ENCODE peak calls at places on chromosomes 13 and 19, in seven cellular contexts. H, S, Y, T, J, Z and W are unnamed samples. For H3K4me1, the result is how much of the 10 kb centered on the place peaks cover.

GRCh38 chr19:15519433-15519976 is 11.2 kb downstream of the CYP4F22 start:
- DNase-seq in S (no peak), J (no peak), Y (no peak), Z (no peak), H (no peak), T (no peak), W (no peak)

GRCh38 chr13:51614350-51614786 is 30.1 kb downstream of the WDFY2 start:
- DNase-seq in H (no peak), Y (no peak), J (peak), S (peak), Z (no peak), T (no peak), W (peak)

GRCh38 chr19:31378404-31378803 is 29.2 kb upstream of the TSHZ3 start:
- DNase-seq in S (no peak), Z (no peak), J (no peak), Y (peak), T (no peak), H (peak), W (peak)

GRCh38 chr13:26484196-26484595 is 73.3 kb upstream of the WASF3 start:
- DNase-seq in S (no peak), Y (no peak), H (no peak), J (no peak), T (no peak), Z (no peak), W (no peak)

GRCh38 chr13:48110132-48110868 is 15.4 kb upstream of the MED4 start:
- DNase-seq in Y (peak), J (no peak), S (no peak), T (no peak), H (no peak), Z (no peak), W (no peak)

GRCh38 chr19:883661-884211 is 9.3 kb downstream of the MED16 start:
- DNase-seq in Z (peak), S (no peak), Y (peak), J (no peak), T (no peak), H (no peak), W (no peak)

GRCh38 chr19:50602089-50602422 is 33.8 kb upstream of the LRRC4B start:
- DNase-seq in Z (no peak), J (no peak), S (no peak), H (no peak), Y (no peak), T (no peak), W (no peak)

GRCh38 chr13:48790199-48790598 is 136.5 kb downstream of the CYSLTR2 start:
- DNase-seq in H (no peak), T (no peak), Z (no peak), Y (no peak), S (no peak), J (no peak), W (no peak)

GRCh38 chr19:14070268-14071050 is 2.1 kb upstream of the MISP3 start:
- DNase-seq in T (no peak), Y (no peak), S (no peak), Z (no peak), J (no peak), H (peak), W (no peak)

GRCh38 chr19:54178581-54179261 is 5.8 kb upstream of the TMC4 start:
- DNase-seq in S (no peak), H (no peak), Y (no peak), T (no peak), Z (no peak), J (no peak), W (peak)

GRCh38 chr19:38524369-38524768 is 90.9 kb downstream of the RYR1 start:
- DNase-seq in T (no peak), H (no peak), J (no peak), Z (no peak), S (no peak), Y (no peak), W (no peak)

GRCh38 chr13:113857531-113858195 is 6.2 kb downstream of the GAS6 start:
- DNase-seq in S (no peak), H (no peak), T (no peak), J (no peak), Y (no peak), Z (no peak), W (no peak)

GRCh38 chr19:36973844-36974195 is 57.7 kb downstream of the ZNF568 start:
- DNase-seq in Y (no peak), H (no peak), Z (no peak), J (no peak), S (no peak), T (no peak), W (no peak)

GRCh38 chr13:23883255-23883654 is 5.9 kb downstream of the MIPEP start:
- DNase-seq in T (no peak), Y (no peak), H (no peak), S (no peak), J (no peak), Z (no peak), W (no peak)

GRCh38 chr13:44068737-44069136 is 189.0 kb downstream of the LACC1 start:
- DNase-seq in Z (no peak), Y (peak), S (no peak), H (no peak), T (no peak), J (peak), W (no peak)

GRCh38 chr13:34507630-34508029 is 434.4 kb upstream of the NBEA start:
- DNase-seq in Z (no peak), Y (no peak), J (no peak), S (no peak), H (no peak), T (no peak), W (no peak)

GRCh38 chr19:17718467-17718987 is 753 bp upstream of the MAP1S start:
- DNase-seq in J (no peak), Z (no peak), Y (no peak), H (no peak), T (no peak), S (no peak), W (no peak)

GRCh38 chr13:86765462-86765861 is 905.7 kb upstream of the SLITRK5 start:
- DNase-seq in Y (no peak), H (no peak), J (no peak), T (no peak), S (no peak), Z (no peak), W (no peak)

GRCh38 chr19:30873003-30873402 is 476.2 kb downstream of the TSHZ3 start:
- DNase-seq in J (no peak), H (no peak), Z (no peak), S (no peak), Y (no peak), T (no peak), W (no peak)

GRCh38 chr13:114121496-114122466 is 10.6 kb downstream of the RASA3 start:
- DNase-seq in J (no peak), S (no peak), H (no peak), T (no peak), Y (no peak), Z (no peak), W (no peak)

GRCh38 chr13:47628666-47629065 is 372.4 kb downstream of the SUCLA2 start:
- DNase-seq in Z (no peak), J (no peak), S (no peak), T (no peak), Y (peak), H (no peak), W (no peak)

GRCh38 chr13:48783181-48783630 is 129.5 kb downstream of the CYSLTR2 start:
- DNase-seq in H (peak), T (peak), Y (peak), S (peak), J (peak), Z (peak), W (peak)

GRCh38 chr13:114099918-114100445 is 32.4 kb downstream of the RASA3 start:
- DNase-seq in T (peak), S (no peak), Z (no peak), J (peak), Y (no peak), H (no peak), W (no peak)

GRCh38 chr13:107413005-107413404 is 802.3 kb downstream of the LIG4 start:
- DNase-seq in Z (no peak), Y (no peak), J (no peak), S (no peak), H (no peak), T (no peak), W (no peak)

GRCh38 chr13:85709072-85709471 is 90.1 kb downstream of the SLITRK6 start:
- DNase-seq in S (no peak), H (no peak), Z (no peak), T (no peak), J (no peak), Y (no peak), W (no peak)

GRCh38 chr13:37490176-37490575 is 108.4 kb downstream of the POSTN start:
- DNase-seq in J (no peak), S (no peak), H (no peak), T (no peak), Y (no peak), Z (no peak), W (no peak)

GRCh38 chr19:17985037-17985818 is 18.3 kb downstream of the KCNN1 start:
- DNase-seq in T (no peak), H (no peak), Z (no peak), Y (no peak), J (no peak), S (no peak), W (peak)

GRCh38 chr19:44625531-44626066 is 12.2 kb downstream of the IGSF23 start:
- DNase-seq in S (no peak), Y (no peak), Z (no peak), T (no peak), H (no peak), J (no peak), W (peak)

GRCh38 chr13:77343841-77344240 is 16.9 kb upstream of the MYCBP2 start:
- DNase-seq in Y (no peak), J (no peak), T (no peak), S (no peak), Z (no peak), H (no peak), W (no peak)

GRCh38 chr13:31588331-31588730 is 151.0 kb upstream of the RXFP2 start:
- DNase-seq in S (no peak), H (no peak), Y (no peak), T (no peak), Z (no peak), J (no peak), W (no peak)

GRCh38 chr13:46679369-46680180 is 117.4 kb downstream of the ESD start:
- DNase-seq in S (peak), H (no peak), T (no peak), J (peak), Y (no peak), Z (no peak), W (no peak)

GRCh38 chr13:80334582-80335260 is 6.2 kb downstream of the SPRY2 start:
- DNase-seq in J (peak), H (no peak), Z (no peak), S (no peak), Y (peak), T (no peak), W (no peak)

GRCh38 chr19:40367577-40368434 is 19.3 kb downstream of the PLD3 start:
- DNase-seq in H (no peak), J (no peak), Z (no peak), T (no peak), Y (no peak), S (no peak), W (peak)

GRCh38 chr13:32905864-32906180 is 110.4 kb upstream of the KL start:
- DNase-seq in J (no peak), Y (no peak), H (no peak), S (no peak), T (no peak), Z (no peak), W (peak)

GRCh38 chr13:33537691-33538090 is 252.1 kb upstream of the STARD13 start:
- DNase-seq in T (no peak), Y (no peak), H (no peak), J (peak), Z (no peak), S (no peak), W (no peak)

GRCh38 chr19:43618921-43619261 is 538 bp downstream of the ZNF428 start:
- DNase-seq in S (peak), Y (no peak), Z (no peak), J (peak), H (no peak), T (no peak), W (peak)

GRCh38 chr19:13689050-13689449 is 75.3 kb upstream of the MRI1 start:
- DNase-seq in Y (no peak), S (no peak), T (no peak), J (peak), Z (no peak), H (no peak), W (peak)

GRCh38 chr19:7480222-7480974 is 8.4 kb downstream of the PEX11G start:
- DNase-seq in Y (no peak), S (no peak), T (no peak), Z (no peak), J (no peak), H (no peak), W (peak)

GRCh38 chr13:32669030-32669646 is 82.9 kb downstream of the PDS5B start:
- DNase-seq in Y (peak), Z (no peak), T (no peak), H (no peak), J (peak), S (no peak), W (peak)

DNA sequence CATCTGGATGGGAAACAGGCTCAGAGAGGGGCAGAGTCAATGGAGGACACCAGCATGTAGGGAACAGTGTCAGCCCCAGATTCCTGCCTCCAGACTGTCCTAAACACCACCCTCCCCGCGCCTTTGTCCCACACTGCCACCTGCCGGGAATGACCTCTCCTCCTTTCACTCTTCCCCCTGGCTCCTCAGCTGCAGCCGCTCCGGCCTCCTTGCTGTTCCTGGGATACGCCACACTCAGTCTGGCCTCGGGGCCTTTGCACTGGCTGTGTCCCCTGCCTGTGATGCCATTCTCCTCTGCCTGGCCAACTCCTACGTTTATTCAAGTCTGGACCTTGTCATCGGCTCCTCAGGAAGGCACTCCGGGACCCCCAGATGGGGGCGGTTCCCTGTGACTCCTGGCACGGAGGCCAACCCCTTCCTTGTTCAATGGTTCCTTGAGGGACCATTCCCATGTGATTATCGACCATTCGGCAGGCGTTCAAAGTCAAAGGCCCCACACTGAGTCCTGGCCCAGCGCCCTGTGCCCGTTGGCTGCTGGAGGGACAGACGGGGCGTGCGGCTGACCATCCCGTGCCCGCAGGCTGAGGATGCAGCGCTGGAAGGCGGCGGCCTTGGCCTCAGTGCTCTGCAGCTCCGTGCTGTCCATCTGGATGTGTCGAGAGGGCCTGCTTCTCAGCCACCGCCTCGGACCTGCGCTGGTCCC is 15.8 kb downstream of the FUT6 start:
- DNase-seq in S (no peak), T (no peak), Y (no peak), H (no peak), J (no peak), Z (no peak), W (no peak)
- H3K27ac ChIP-seq in S (no peak), T (no peak), Y (no peak), H (no peak), J (no peak), Z (no peak), W (no peak)

GRCh38 chr13:74795526-74795925 is 661.3 kb upstream of the KLF12 start:
- DNase-seq in J (no peak), H (no peak), T (no peak), Y (peak), Z (no peak), S (no peak), W (peak)

GRCh38 chr13:74796126-74796643 is 662.0 kb upstream of the KLF12 start:
- DNase-seq in H (no peak), T (no peak), Z (no peak), Y (no peak), S (no peak), J (no peak), W (no peak)

GRCh38 chr13:74794147-74794546 is 659.9 kb upstream of the KLF12 start:
- DNase-seq in S (no peak), Y (no peak), T (no peak), Z (no peak), J (peak), H (no peak), W (peak)

GRCh38 chr13:74794582-74794981 is 660.4 kb upstream of the KLF12 start:
- DNase-seq in J (peak), S (no peak), Y (no peak), H (no peak), Z (no peak), T (no peak), W (no peak)
- H3K4me3 ChIP-seq in J (no peak), S (no peak), Y (no peak), H (no peak), Z (no peak), T (no peak), W (peak)

GRCh38 chr13:95898256-95898655 is 154.9 kb downstream of the UGGT2 start:
- DNase-seq in J (no peak), S (no peak), H (no peak), Z (no peak), Y (peak), T (no peak), W (no peak)

GRCh38 chr13:95906999-95907398 is 146.2 kb downstream of the UGGT2 start:
- DNase-seq in Z (no peak), H (no peak), S (no peak), Y (no peak), J (no peak), T (no peak), W (no peak)

GRCh38 chr13:95902736-95903135 is 150.5 kb downstream of the UGGT2 start:
- DNase-seq in T (no peak), J (no peak), Z (no peak), S (no peak), H (no peak), Y (no peak), W (no peak)
- H3K4me1 ChIP-seq in T (under half), J (under half), Z (under half), S (under half), H (under half), Y (under half), W (under half)

GRCh38 chr13:110521296-110521680 is 40.2 kb downstream of the RAB20 start:
- DNase-seq in Y (no peak), Z (no peak), S (no peak), H (no peak), T (no peak), J (no peak), W (no peak)

GRCh38 chr13:110519506-110519905 is 42.0 kb downstream of the RAB20 start:
- DNase-seq in J (no peak), H (no peak), Z (no peak), Y (no peak), S (no peak), T (no peak), W (no peak)

GRCh38 chr13:110519046-110519445 is 42.5 kb downstream of the RAB20 start:
- DNase-seq in Y (no peak), H (no peak), S (no peak), T (no peak), Z (no peak), J (no peak), W (no peak)

GRCh38 chr13:110521946-110522345 is 39.6 kb downstream of the RAB20 start:
- DNase-seq in H (no peak), Z (peak), Y (no peak), T (no peak), J (peak), S (no peak), W (no peak)

GRCh38 chr13:110520431-110521295 is 40.9 kb downstream of the RAB20 start:
- DNase-seq in Z (peak), S (peak), J (no peak), H (peak), Y (no peak), T (peak), W (peak)
- H3K27ac ChIP-seq in Z (peak), S (peak), J (no peak), H (peak), Y (no peak), T (peak), W (no peak)

GRCh38 chr13:99656092-99656745 is 154.9 kb downstream of the TM9SF2 start:
- DNase-seq in S (peak), Z (peak), J (peak), Y (peak), H (peak), T (peak), W (peak)
- H3K4me3 ChIP-seq in S (peak), Z (no peak), J (peak), Y (no peak), H (no peak), T (no peak), W (no peak)

DNA sequence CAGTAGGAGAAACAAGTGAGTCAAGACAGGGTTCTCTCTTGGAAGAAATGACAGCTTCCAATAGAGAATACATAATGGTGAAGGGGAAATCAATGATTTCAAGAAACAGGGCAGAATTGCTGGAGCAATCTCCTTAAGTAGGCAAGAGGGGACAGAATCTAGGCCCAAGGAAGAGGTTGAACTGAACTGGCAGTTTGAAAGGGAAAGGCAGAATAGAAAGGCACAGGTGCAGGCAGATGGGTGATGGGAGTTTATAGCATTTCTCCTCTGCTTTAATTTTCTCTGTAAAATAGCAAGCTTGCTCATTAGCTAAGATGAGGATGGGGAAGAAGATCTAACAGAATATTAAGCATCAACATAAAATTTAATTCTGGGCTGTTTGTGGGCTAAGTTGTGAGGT is 110.7 kb downstream of the TBC1D4 start:
- DNase-seq in T (no peak), Z (no peak), S (no peak), H (no peak), Y (no peak), J (no peak), W (peak)
- H3K4me1 ChIP-seq in T (under half), Z (under half), S (under half), H (half or more), Y (under half), J (under half), W (under half)

GRCh38 chr13:98303858-98304257 is 126.8 kb upstream of the RNF113B start:
- DNase-seq in T (no peak), S (no peak), J (no peak), H (no peak), Y (no peak), Z (no peak), W (no peak)
- H3K27ac ChIP-seq in T (no peak), S (no peak), J (no peak), H (no peak), Y (no peak), Z (no peak), W (no peak)

GRCh38 chr19:3163230-3163886 is 15.2 kb upstream of the S1PR4 start:
- DNase-seq in Z (peak), S (peak), T (no peak), H (peak), J (peak), Y (peak), W (peak)
- H3K4me3 ChIP-seq in Z (no peak), S (no peak), T (no peak), H (no peak), J (no peak), Y (no peak), W (no peak)

DNA sequence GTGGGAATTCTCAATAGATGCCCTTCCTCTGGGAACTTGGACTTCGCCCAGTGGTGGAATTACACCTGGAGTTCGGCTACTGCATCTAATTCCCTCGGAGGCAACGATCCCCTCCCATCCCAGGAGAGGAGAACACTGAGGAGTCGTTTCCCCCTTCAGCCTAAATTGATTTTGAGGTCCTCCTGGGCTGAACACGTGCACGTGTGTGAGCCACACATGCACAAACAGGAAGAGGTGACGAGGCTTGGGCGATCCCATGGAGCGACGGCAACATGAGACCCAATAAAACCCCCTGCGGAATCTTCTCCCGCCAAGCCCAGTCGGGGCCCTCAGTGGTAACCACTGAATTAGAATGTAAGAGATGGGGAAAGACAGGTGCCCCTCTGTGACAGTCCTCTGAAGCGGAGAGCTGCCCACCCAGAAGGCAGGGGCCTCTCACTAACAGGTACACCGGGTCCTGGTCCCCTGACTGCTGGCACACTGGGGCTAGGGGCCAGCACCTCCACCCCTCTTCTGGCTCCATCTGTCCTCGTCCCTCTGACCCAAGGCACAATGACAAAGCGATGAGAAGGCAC is 4.5 kb downstream of the MLLT1 start:
- DNase-seq in T (no peak), Z (no peak), S (no peak), Y (no peak), J (no peak), H (no peak), W (peak)
- H3K4me1 ChIP-seq in T (half or more), Z (half or more), S (half or more), Y (under half), J (under half), H (half or more), W (under half)

GRCh38 chr19:45816236-45817009 is 1.3 kb upstream of the RSPH6A start:
- DNase-seq in Y (no peak), J (no peak), H (no peak), T (no peak), Z (no peak), S (no peak), W (no peak)
- H3K27ac ChIP-seq in Y (no peak), J (no peak), H (peak), T (no peak), Z (no peak), S (no peak), W (peak)